ENCODE peak calls at places on chromosomes 2 and 18, in eight cellular contexts. B, P, Q, G, D, V, T and C are unnamed samples. For H3K9me3 and H3K27me3, the result is how much of the 10 kb centered on the place peaks cover.

GRCh38 chr18:52451851-52452250 is 111.9 kb downstream of the DCC start:
- DNase-seq in B (no peak), V (no peak), T (no peak), G (no peak), P (no peak), D (no peak), Q (no peak), C (no peak)

GRCh38 chr2:49973917-49974368 is 819.6 kb upstream of the FSHR start:
- DNase-seq in G (peak), P (peak), T (peak), Q (peak), V (peak), B (peak), D (peak), C (peak)

GRCh38 chr2:28624436-28624797 is 127.2 kb upstream of the PPP1CB start:
- DNase-seq in P (no peak), T (no peak), Q (no peak), D (no peak), V (no peak), G (no peak), B (no peak), C (no peak)

GRCh38 chr2:195535911-195536522 is 121.0 kb upstream of the SLC39A10 start:
- DNase-seq in V (no peak), Q (no peak), T (no peak), D (no peak), P (peak), G (no peak), B (no peak), C (peak)

GRCh38 chr2:216827073-216827725 is 32.7 kb downstream of the TNP1 start:
- DNase-seq in G (no peak), B (peak), D (no peak), P (no peak), Q (no peak), T (no peak), V (no peak), C (no peak)

GRCh38 chr18:13756671-13757070 is 30.2 kb downstream of the RNMT start:
- DNase-seq in D (no peak), B (no peak), G (no peak), T (no peak), V (no peak), Q (no peak), P (no peak), C (no peak)

GRCh38 chr2:63035169-63035568 is 15.5 kb upstream of the OTX1 start:
- DNase-seq in G (no peak), Q (no peak), B (no peak), D (no peak), P (no peak), T (no peak), V (no peak), C (no peak)

GRCh38 chr2:72040629-72041403 is 106.8 kb downstream of the CYP26B1 start:
- DNase-seq in P (no peak), Q (no peak), B (peak), T (no peak), G (no peak), D (no peak), V (no peak), C (no peak)

GRCh38 chr2:234731236-234731635 is 220.6 kb upstream of the SH3BP4 start:
- DNase-seq in P (no peak), B (no peak), Q (no peak), D (no peak), V (no peak), T (no peak), G (no peak), C (no peak)

GRCh38 chr2:194060269-194060668 is 1596.8 kb upstream of the SLC39A10 start:
- DNase-seq in P (no peak), B (no peak), Q (no peak), T (no peak), D (no peak), G (no peak), V (no peak), C (no peak)

GRCh38 chr18:74251297-74252031 is 40.3 kb downstream of the CYB5A start:
- DNase-seq in P (no peak), Q (no peak), T (no peak), G (no peak), V (no peak), D (no peak), B (peak), C (no peak)

GRCh38 chr2:98459776-98460175 is 15.1 kb downstream of the INPP4A start:
- DNase-seq in D (no peak), Q (no peak), T (no peak), G (peak), B (no peak), V (no peak), P (no peak), C (peak)

GRCh38 chr18:54260376-54261072 is 8.8 kb upstream of the POLI start:
- DNase-seq in G (no peak), V (no peak), B (peak), T (no peak), P (no peak), Q (no peak), D (no peak), C (no peak)

GRCh38 chr2:28206786-28207185 is 185.9 kb upstream of the FOSL2 start:
- DNase-seq in G (no peak), Q (no peak), B (no peak), D (no peak), T (no peak), V (no peak), P (no peak), C (no peak)

GRCh38 chr2:175180701-175181103 is 808 bp downstream of the ATP5MC3 start:
- DNase-seq in P (peak), B (peak), V (peak), D (peak), G (peak), T (peak), Q (no peak), C (no peak)

GRCh38 chr2:128228894-128229293 is 89.8 kb downstream of the HS6ST1 start:
- DNase-seq in Q (no peak), T (no peak), G (no peak), D (no peak), P (no peak), B (peak), V (no peak), C (no peak)

GRCh38 chr2:169871994-169872393 is 44.7 kb downstream of the UBR3 start:
- DNase-seq in P (no peak), D (no peak), Q (no peak), B (no peak), V (no peak), T (no peak), G (no peak), C (no peak)

GRCh38 chr2:45458909-45459563 is 152.0 kb downstream of the SRBD1 start:
- DNase-seq in T (no peak), D (no peak), B (peak), Q (no peak), G (no peak), V (peak), P (peak), C (peak)

GRCh38 chr2:181904022-181904632 is 12.6 kb downstream of the ITPRID2 start:
- DNase-seq in V (no peak), G (no peak), T (no peak), P (no peak), B (peak), Q (no peak), D (no peak), C (no peak)

GRCh38 chr2:234940527-234940926 is 11.3 kb upstream of the SH3BP4 start:
- DNase-seq in D (no peak), T (no peak), V (no peak), P (no peak), G (no peak), Q (no peak), B (no peak), C (no peak)

GRCh38 chr2:213016984-213017351 is 134.4 kb downstream of the IKZF2 start:
- DNase-seq in P (no peak), T (no peak), D (no peak), V (no peak), B (peak), Q (no peak), G (no peak), C (no peak)

GRCh38 chr2:215401896-215402379 is 33.9 kb downstream of the FN1 start:
- DNase-seq in P (no peak), T (no peak), V (peak), B (peak), G (no peak), Q (no peak), D (no peak), C (no peak)

GRCh38 chr2:14072338-14072737 is 560.2 kb upstream of the LRATD1 start:
- DNase-seq in P (no peak), Q (no peak), G (no peak), T (no peak), D (no peak), B (no peak), V (no peak), C (no peak)

GRCh38 chr2:618591-618990 is 58.6 kb downstream of the TMEM18 start:
- DNase-seq in Q (no peak), P (no peak), B (no peak), G (no peak), V (no peak), T (no peak), D (no peak), C (no peak)

GRCh38 chr2:233329489-233330135 is 22.0 kb downstream of the SAG start:
- DNase-seq in B (peak), Q (no peak), V (no peak), D (no peak), P (no peak), G (no peak), T (no peak), C (no peak)

GRCh38 chr2:202687276-202687675 is 52.5 kb downstream of the FAM117B start:
- DNase-seq in D (no peak), V (no peak), G (no peak), Q (no peak), T (no peak), B (no peak), P (peak), C (no peak)

GRCh38 chr2:200199005-200199404 is 107.5 kb upstream of the SPATS2L start:
- DNase-seq in B (no peak), Q (no peak), T (no peak), P (no peak), V (no peak), D (no peak), G (no peak), C (no peak)

GRCh38 chr2:186588940-186589732 is 720 bp upstream of the ITGAV start:
- DNase-seq in G (no peak), P (no peak), Q (no peak), V (no peak), D (no peak), T (no peak), B (peak), C (peak)

GRCh38 chr2:63613391-63613901 is 24.7 kb downstream of the MDH1 start:
- DNase-seq in D (no peak), V (no peak), T (no peak), B (peak), P (no peak), Q (no peak), G (no peak), C (no peak)

GRCh38 chr2:146094185-146094584 is 1574.3 kb upstream of the ZEB2 start:
- DNase-seq in Q (no peak), P (no peak), D (no peak), B (no peak), G (no peak), T (no peak), V (no peak), C (no peak)
- H3K9me3 ChIP-seq in Q (under half), P (under half), D (under half), B (under half), G (under half), T (half or more), V (under half), C (under half)

GRCh38 chr18:417495-417894 is 83.0 kb downstream of the COLEC12 start:
- DNase-seq in D (peak), B (no peak), V (no peak), Q (no peak), P (no peak), T (no peak), G (no peak), C (no peak)
- H3K27ac ChIP-seq in D (no peak), B (no peak), V (peak), Q (no peak), P (no peak), T (peak), G (no peak), C (no peak)

DNA sequence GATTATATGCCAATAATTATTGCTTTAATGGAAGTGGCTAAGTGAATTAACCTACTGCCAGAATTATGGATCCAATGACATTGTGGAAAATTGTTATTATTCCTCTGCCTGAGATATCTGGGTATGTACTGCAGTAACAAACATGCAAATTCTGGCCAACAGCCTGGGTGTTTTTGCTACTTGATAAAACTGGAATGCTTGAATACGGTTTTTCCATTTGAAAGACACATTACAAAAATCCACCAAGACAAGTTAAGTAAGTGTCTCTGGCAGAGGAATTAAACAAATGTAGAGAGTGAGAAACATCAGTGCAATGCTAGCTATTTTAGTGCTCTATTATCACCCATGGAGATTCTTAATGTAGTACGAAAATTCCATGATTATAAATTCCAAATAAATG is 312.4 kb upstream of the MEIS1 start:
- DNase-seq in P (no peak), G (no peak), B (no peak), D (no peak), T (no peak), V (no peak), Q (no peak), C (no peak)
- H3K27me3 ChIP-seq in P (under half), G (under half), B (under half), D (under half), T (under half), V (under half), Q (under half), C (under half)

GRCh38 chr2:119794237-119794636 is 34.5 kb downstream of the PTPN4 start:
- DNase-seq in D (no peak), Q (no peak), G (no peak), T (no peak), P (no peak), B (no peak), V (no peak), C (no peak)

GRCh38 chr2:119786312-119786711 is 26.6 kb downstream of the PTPN4 start:
- DNase-seq in G (no peak), V (no peak), T (no peak), P (no peak), Q (no peak), D (no peak), B (peak), C (no peak)

GRCh38 chr2:119788751-119789150 is 29.0 kb downstream of the PTPN4 start:
- DNase-seq in D (no peak), Q (no peak), G (no peak), T (no peak), P (no peak), V (no peak), B (no peak), C (no peak)

GRCh38 chr2:119792907-119793312 is 33.2 kb downstream of the PTPN4 start:
- DNase-seq in V (no peak), D (no peak), G (no peak), B (no peak), P (no peak), T (no peak), Q (no peak), C (no peak)

GRCh38 chr2:119790466-119790865 is 30.7 kb downstream of the PTPN4 start:
- DNase-seq in B (no peak), V (no peak), D (no peak), Q (no peak), G (no peak), T (no peak), P (no peak), C (no peak)
- H3K9me3 ChIP-seq in B (under half), V (under half), D (under half), Q (under half), G (under half), T (under half), P (under half), C (under half)